ENCODE peak calls at places on chromosome 16, in five cellular contexts. One of them, this sample, is unnamed. For H3K4me1, the result is how much of the 10 kb centered on the place peaks cover.

GRCh38 chr16:25005445-25006306 is 9.5 kb downstream of the ARHGAP17 start:
- DNase-seq in CD8-positive, alpha-beta T cell: no peak
- DNase-seq in IMR-90: no peak
- DNase-seq in A549: no peak
- DNase-seq in transverse colon: no peak
- DNase-seq in this sample: no peak

GRCh38 chr16:11242658-11243057 is 13.3 kb downstream of the SOCS1 start:
- DNase-seq in transverse colon: no peak
- DNase-seq in CD8-positive, alpha-beta T cell: no peak
- DNase-seq in IMR-90: no peak
- DNase-seq in A549: no peak
- DNase-seq in this sample: no peak

GRCh38 chr16:67959520-67959919 is 8.9 kb downstream of the SLC12A4 start:
- DNase-seq in IMR-90: peak
- DNase-seq in A549: no peak
- DNase-seq in CD8-positive, alpha-beta T cell: no peak
- DNase-seq in transverse colon: peak
- DNase-seq in this sample: no peak

GRCh38 chr16:29915590-29916247 is 10.3 kb downstream of the KCTD13 start:
- DNase-seq in A549: peak
- DNase-seq in transverse colon: no peak
- DNase-seq in IMR-90: peak
- DNase-seq in CD8-positive, alpha-beta T cell: no peak
- DNase-seq in this sample: peak

GRCh38 chr16:84754353-84754856 is 54.6 kb downstream of the USP10 start:
- DNase-seq in CD8-positive, alpha-beta T cell: peak
- DNase-seq in IMR-90: peak
- DNase-seq in transverse colon: peak
- DNase-seq in A549: peak
- DNase-seq in this sample: peak

GRCh38 chr16:53836142-53836541 is 132.2 kb downstream of the FTO start:
- DNase-seq in CD8-positive, alpha-beta T cell: no peak
- DNase-seq in A549: no peak
- DNase-seq in transverse colon: no peak
- DNase-seq in IMR-90: no peak
- DNase-seq in this sample: no peak

GRCh38 chr16:64307431-64307830 is 814.4 kb downstream of the CDH11 start:
- DNase-seq in IMR-90: no peak
- DNase-seq in transverse colon: no peak
- DNase-seq in A549: no peak
- DNase-seq in CD8-positive, alpha-beta T cell: no peak
- DNase-seq in this sample: no peak

GRCh38 chr16:70395345-70395901 is 43.5 kb downstream of the ST3GAL2 start:
- DNase-seq in IMR-90: peak
- DNase-seq in A549: peak
- DNase-seq in CD8-positive, alpha-beta T cell: peak
- DNase-seq in transverse colon: peak
- DNase-seq in this sample: no peak

GRCh38 chr16:85612191-85612800 is 826 bp upstream of the GSE1 start:
- DNase-seq in transverse colon: peak
- DNase-seq in A549: peak
- DNase-seq in CD8-positive, alpha-beta T cell: peak
- DNase-seq in IMR-90: peak
- DNase-seq in this sample: peak

GRCh38 chr16:50301626-50302471 is 35.5 kb downstream of the ADCY7 start:
- DNase-seq in IMR-90: peak
- DNase-seq in A549: peak
- DNase-seq in transverse colon: no peak
- DNase-seq in CD8-positive, alpha-beta T cell: no peak
- DNase-seq in this sample: no peak

GRCh38 chr16:11572301-11572995 is 14.3 kb downstream of the LITAF start:
- DNase-seq in A549: no peak
- DNase-seq in transverse colon: peak
- DNase-seq in IMR-90: no peak
- DNase-seq in CD8-positive, alpha-beta T cell: peak
- DNase-seq in this sample: no peak

GRCh38 chr16:56848056-56848936 is 16.7 kb upstream of the SLC12A3 start:
- DNase-seq in A549: no peak
- DNase-seq in transverse colon: no peak
- DNase-seq in IMR-90: peak
- DNase-seq in CD8-positive, alpha-beta T cell: no peak
- DNase-seq in this sample: peak

GRCh38 chr16:49855822-49856740 is at the start of gene ZNF423:
- DNase-seq in IMR-90: no peak
- DNase-seq in transverse colon: peak
- DNase-seq in A549: no peak
- DNase-seq in CD8-positive, alpha-beta T cell: no peak
- DNase-seq in this sample: no peak

GRCh38 chr16:52068447-52069074 is 478.4 kb downstream of the TOX3 start:
- DNase-seq in CD8-positive, alpha-beta T cell: no peak
- DNase-seq in A549: peak
- DNase-seq in transverse colon: peak
- DNase-seq in IMR-90: peak
- DNase-seq in this sample: peak

GRCh38 chr16:17497648-17498047 is 26.9 kb upstream of the XYLT1 start:
- DNase-seq in IMR-90: peak
- DNase-seq in transverse colon: no peak
- DNase-seq in A549: no peak
- DNase-seq in CD8-positive, alpha-beta T cell: no peak
- DNase-seq in this sample: no peak

GRCh38 chr16:27221576-27222498 is 18.5 kb downstream of the KDM8 start:
- DNase-seq in CD8-positive, alpha-beta T cell: no peak
- DNase-seq in A549: no peak
- DNase-seq in IMR-90: peak
- DNase-seq in transverse colon: peak
- DNase-seq in this sample: no peak

GRCh38 chr16:89574681-89575246 is 794 bp upstream of the CPNE7 start:
- DNase-seq in transverse colon: peak
- DNase-seq in IMR-90: peak
- DNase-seq in CD8-positive, alpha-beta T cell: peak
- DNase-seq in A549: peak
- DNase-seq in this sample: no peak

GRCh38 chr16:66891360-66891759 is 11.0 kb downstream of the PDP2 start:
- DNase-seq in transverse colon: no peak
- DNase-seq in A549: no peak
- DNase-seq in CD8-positive, alpha-beta T cell: no peak
- DNase-seq in IMR-90: no peak
- DNase-seq in this sample: no peak

DNA sequence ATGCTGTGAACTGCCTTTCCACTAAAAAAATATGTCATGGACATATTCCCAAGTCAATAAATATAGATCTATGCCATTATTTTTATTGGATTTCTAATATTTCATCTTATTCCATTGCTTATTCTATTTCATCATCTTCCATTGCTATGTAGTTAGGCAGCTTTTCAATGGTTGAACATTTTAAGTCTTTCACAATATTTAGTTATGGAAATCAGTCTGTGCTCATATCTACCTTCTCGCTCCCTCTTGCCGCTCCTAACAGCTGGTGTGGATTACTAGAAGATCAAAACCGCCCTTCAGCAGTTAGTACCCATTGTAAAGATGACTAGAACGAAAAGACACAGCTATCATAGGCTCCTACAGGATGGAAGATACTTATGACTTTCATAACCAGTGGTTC is 468.3 kb upstream of the GOT2 start:
- DNase-seq in CD8-positive, alpha-beta T cell: no peak
- DNase-seq in transverse colon: no peak
- DNase-seq in A549: no peak
- DNase-seq in IMR-90: no peak
- DNase-seq in this sample: no peak
- H3K4me1 ChIP-seq in CD8-positive, alpha-beta T cell: under half
- H3K4me1 ChIP-seq in transverse colon: under half
- H3K4me1 ChIP-seq in A549: under half
- H3K4me1 ChIP-seq in IMR-90: under half
- H3K4me1 ChIP-seq in this sample: under half

GRCh38 chr16:55171241-55171640 is 152.8 kb upstream of the IRX6 start:
- DNase-seq in CD8-positive, alpha-beta T cell: no peak
- DNase-seq in A549: no peak
- DNase-seq in IMR-90: no peak
- DNase-seq in transverse colon: no peak
- DNase-seq in this sample: no peak
- TF ChIP-seq CTCF in CD8-positive, alpha-beta T cell: no peak
- TF ChIP-seq CTCF in A549: no peak
- TF ChIP-seq CTCF in IMR-90: no peak
- TF ChIP-seq CTCF in transverse colon: no peak
- TF ChIP-seq CTCF in this sample: no peak

GRCh38 chr16:19102187-19102872 is 11.4 kb upstream of the ITPRIPL2 start:
- DNase-seq in CD8-positive, alpha-beta T cell: no peak
- DNase-seq in A549: no peak
- DNase-seq in transverse colon: no peak
- DNase-seq in IMR-90: no peak
- DNase-seq in this sample: no peak
- H3K27ac ChIP-seq in CD8-positive, alpha-beta T cell: no peak
- H3K27ac ChIP-seq in A549: no peak
- H3K27ac ChIP-seq in transverse colon: no peak
- H3K27ac ChIP-seq in IMR-90: no peak
- H3K27ac ChIP-seq in this sample: no peak

DNA sequence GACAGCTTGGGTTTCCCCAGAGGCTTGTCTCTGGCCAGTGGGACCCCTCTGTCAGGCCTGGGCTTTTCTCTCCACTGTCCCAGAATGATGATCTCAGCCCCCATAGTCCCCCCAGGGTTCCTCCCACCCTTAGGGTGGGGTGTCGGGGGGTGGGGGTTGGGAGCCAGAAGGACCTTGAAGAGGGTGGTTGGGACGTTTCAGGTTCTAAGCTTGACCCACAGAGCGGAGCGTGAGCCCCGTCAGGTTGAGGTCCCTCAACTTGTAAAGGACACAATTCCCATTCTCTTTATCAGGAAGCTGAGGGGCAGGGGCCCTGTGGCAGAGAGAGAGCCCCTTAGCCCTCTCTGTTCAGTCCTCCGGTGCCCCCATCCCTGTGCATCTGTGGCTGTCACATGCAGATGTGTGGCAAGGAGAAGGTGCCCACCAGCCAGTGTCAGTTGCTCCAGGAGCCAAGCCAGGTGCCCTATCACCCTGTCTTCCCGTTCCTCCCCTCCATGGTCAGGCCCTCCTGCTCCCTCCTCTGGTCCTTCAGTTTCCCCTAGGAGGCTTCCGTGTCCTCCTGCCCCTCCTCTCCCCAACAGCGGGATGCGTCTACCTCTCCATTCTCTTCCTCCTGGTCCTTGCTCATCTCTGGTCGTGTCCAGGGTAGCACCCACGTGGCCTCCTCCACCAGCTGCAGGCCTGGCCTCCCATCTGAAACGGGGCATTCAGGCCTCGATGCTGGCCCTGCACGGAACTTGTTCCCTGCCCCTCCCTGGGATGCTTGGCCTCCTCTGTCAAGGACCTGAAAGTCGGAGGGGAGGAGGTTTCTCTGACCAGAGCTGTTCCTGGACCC is 1.5 kb upstream of the NTN3 start:
- DNase-seq in A549: no peak
- DNase-seq in transverse colon: no peak
- DNase-seq in IMR-90: no peak
- DNase-seq in CD8-positive, alpha-beta T cell: no peak
- DNase-seq in this sample: no peak
- H3K4me1 ChIP-seq in A549: under half
- H3K4me1 ChIP-seq in transverse colon: under half
- H3K4me1 ChIP-seq in IMR-90: under half
- H3K4me1 ChIP-seq in CD8-positive, alpha-beta T cell: under half
- H3K4me1 ChIP-seq in this sample: under half